ENCODE peak calls at places on chromosomes 16 and 17, in five cellular contexts. G is HFFc6; I is stomach; H is brain microvascular endothelial cell; Z is activated CD8-positive, alpha-beta memory T cell treated with anti-CD3 and anti-CD28 coated beads, Interleukin-2, amount 50 U/mL, for 4 hours. Y is an unnamed sample.

GRCh38 chr16:57756424-57757325 is 21.1 kb downstream of the KATNB1 start:
- DNase-seq in Z (no peak), I (no peak), H (no peak), G (no peak), Y (no peak)

GRCh38 chr16:67268136-67268579 is 11.2 kb upstream of the PLEKHG4 start:
- DNase-seq in I (peak), H (peak), G (peak), Z (no peak), Y (peak)

GRCh38 chr16:56353054-56353921 is 72.1 kb downstream of the AMFR start:
- DNase-seq in I (peak), G (no peak), H (no peak), Z (peak), Y (no peak)

GRCh38 chr16:57544129-57544653 is 1.7 kb downstream of the ADGRG5 start:
- DNase-seq in G (no peak), I (no peak), H (no peak), Z (no peak), Y (no peak)

GRCh38 chr16:56877783-56878182 is 12.8 kb downstream of the SLC12A3 start:
- DNase-seq in H (no peak), I (no peak), G (no peak), Z (no peak), Y (no peak)

GRCh38 chr16:2595376-2596200 is 57.8 kb downstream of the PDPK1 start:
- DNase-seq in H (no peak), Z (no peak), I (no peak), G (no peak), Y (no peak)

GRCh38 chr16:49602201-49603041 is 228.8 kb downstream of the C16orf78 start:
- DNase-seq in I (peak), H (no peak), Z (no peak), G (no peak), Y (no peak)

GRCh38 chr16:46920402-46921068 is 36.4 kb downstream of the GPT2 start:
- DNase-seq in Z (no peak), G (no peak), H (no peak), I (peak), Y (peak)

GRCh38 chr17:73052923-73053322 is 39.6 kb downstream of the SLC39A11 start:
- DNase-seq in I (no peak), Z (no peak), G (no peak), H (no peak), Y (no peak)

GRCh38 chr17:77728022-77728671 is 230.4 kb upstream of the TNRC6C start:
- DNase-seq in G (peak), I (no peak), Z (no peak), H (peak), Y (no peak)

GRCh38 chr17:40962059-40962561 is 4.6 kb downstream of the KRT39 start:
- DNase-seq in H (no peak), Z (no peak), G (no peak), I (no peak), Y (no peak)

GRCh38 chr16:1992475-1993292 is 2.9 kb downstream of the SYNGR3 start:
- DNase-seq in H (no peak), G (no peak), I (no peak), Z (peak), Y (no peak)

GRCh38 chr16:57591086-57591869 is 37.2 kb upstream of the ADGRG1 start:
- DNase-seq in Z (peak), I (peak), G (peak), H (peak), Y (peak)

GRCh38 chr17:3718251-3718650 is 5.5 kb upstream of the HASPIN start:
- DNase-seq in H (no peak), Z (no peak), I (no peak), G (no peak), Y (no peak)

GRCh38 chr16:22232277-22233049 is 26.4 kb downstream of the EEF2K start:
- DNase-seq in I (peak), H (peak), Z (no peak), G (peak), Y (peak)

GRCh38 chr17:57256708-57257112 is 387 bp downstream of the MSI2 start:
- DNase-seq in H (no peak), Z (peak), I (no peak), G (no peak), Y (peak)

GRCh38 chr17:73794336-73794735 is 150.1 kb upstream of the SDK2 start:
- DNase-seq in G (no peak), Z (no peak), I (no peak), H (no peak), Y (no peak)

GRCh38 chr16:19415461-19415860 is 2.2 kb upstream of the TMC5 start:
- DNase-seq in I (peak), H (no peak), G (no peak), Z (no peak), Y (peak)

GRCh38 chr17:52376137-52376536 is 217.6 kb upstream of the CA10 start:
- DNase-seq in I (no peak), Z (no peak), G (no peak), H (no peak), Y (no peak)

GRCh38 chr16:81673432-81673831 is 105.7 kb upstream of the PLCG2 start:
- DNase-seq in Z (no peak), I (no peak), G (no peak), H (no peak), Y (no peak)

GRCh38 chr17:28524476-28525415 is 18.6 kb downstream of the FOXN1 start:
- DNase-seq in G (peak), I (peak), Z (no peak), H (peak), Y (peak)

GRCh38 chr17:36722121-36722902 is 120.9 kb downstream of the MRM1 start:
- DNase-seq in I (peak), H (no peak), G (no peak), Z (peak), Y (peak)

GRCh38 chr16:84718-85452 is 6.9 kb downstream of the MPG start:
- DNase-seq in Z (peak), I (peak), H (peak), G (peak), Y (peak)

GRCh38 chr16:24499193-24499814 is 40.1 kb upstream of the RBBP6 start:
- DNase-seq in Z (no peak), G (peak), I (no peak), H (peak), Y (no peak)

GRCh38 chr16:89412811-89413210 is 77.5 kb downstream of the ANKRD11 start:
- DNase-seq in I (no peak), H (no peak), Z (no peak), G (no peak), Y (no peak)

GRCh38 chr16:55297910-55298175 is 26.2 kb upstream of the IRX6 start:
- DNase-seq in G (no peak), H (peak), Z (no peak), I (no peak), Y (no peak)

GRCh38 chr17:9529033-9529748 is 46.4 kb downstream of the STX8 start:
- DNase-seq in Z (no peak), G (peak), H (no peak), I (no peak), Y (no peak)

GRCh38 chr17:7538891-7539290 is 10.0 kb upstream of the TNFSF12 start:
- DNase-seq in H (peak), G (no peak), Z (no peak), I (no peak), Y (no peak)

GRCh38 chr17:62030264-62030663 is 34.8 kb downstream of the MED13 start:
- DNase-seq in G (no peak), H (no peak), Z (no peak), I (no peak), Y (no peak)

GRCh38 chr17:28878158-28878910 is 19.2 kb downstream of the FLOT2 start:
- DNase-seq in I (no peak), G (no peak), Z (no peak), H (no peak), Y (no peak)

GRCh38 chr16:13909872-13910303 is 10.1 kb upstream of the ERCC4 start:
- DNase-seq in G (peak), I (peak), H (peak), Z (no peak), Y (peak)

GRCh38 chr16:52466998-52467397 is 79.9 kb downstream of the TOX3 start:
- DNase-seq in Z (no peak), G (no peak), I (no peak), H (no peak), Y (no peak)

GRCh38 chr17:82240506-82241182 is 11.8 kb downstream of the SLC16A3 start:
- DNase-seq in H (no peak), G (no peak), Z (no peak), I (no peak), Y (no peak)

Y was measured in lung.